ENCODE peak calls at places on chromosomes 5 and 9, in ten cellular contexts. Y is midbrain, P is T-helper 2 cell, C is pons, S is GM23338, Z is astrocyte, L is Ammon's horn, W is NCI-H1417, X is SHP77, R is right lobe of liver. M is an unnamed sample.

GRCh38 chr5:156680845-156681244 is 169.2 kb upstream of the PPP1R2B start:
- DNase-seq in Y (no peak), P (no peak), C (no peak), S (no peak), Z (no peak), L (no peak), W (no peak), X (no peak), R (no peak), M (no peak)

GRCh38 chr5:139058121-139058520 is 140.0 kb downstream of the SIL1 start:
- DNase-seq in Y (no peak), P (no peak), C (no peak), S (no peak), Z (peak; percentile 73), L (no peak), W (no peak), X (no peak), R (no peak), M (no peak)

GRCh38 chr5:91301459-91301858 is 81.7 kb downstream of the ARRDC3 start:
- DNase-seq in Y (no peak), P (no peak), C (no peak), S (no peak), Z (no peak), L (no peak), W (no peak), X (no peak), R (no peak), M (no peak)

GRCh38 chr5:122156724-122157325 is 27.5 kb downstream of the ZNF474 start:
- DNase-seq in Y (peak; percentile 44), P (no peak), C (peak; percentile 53), S (peak; percentile 65), Z (peak; percentile 39), L (peak; percentile 35), W (peak; percentile 42), X (peak; percentile 27), R (no peak), M (peak; percentile 0)

GRCh38 chr5:156295434-156295833 is 31.5 kb upstream of the SGCD start:
- DNase-seq in Y (no peak), P (no peak), C (no peak), S (no peak), Z (no peak), L (no peak), W (no peak), X (no peak), R (no peak), M (no peak)

GRCh38 chr9:127176631-127177030 is 54.2 kb upstream of the ANGPTL2 start:
- DNase-seq in Y (no peak), P (no peak), C (no peak), S (no peak), Z (no peak), L (no peak), W (no peak), X (no peak), R (no peak), M (no peak)

GRCh38 chr9:78791779-78792178 is 494.9 kb downstream of the PSAT1 start:
- DNase-seq in Y (no peak), P (no peak), C (no peak), S (no peak), Z (no peak), L (no peak), W (no peak), X (no peak), R (no peak), M (no peak)

GRCh38 chr5:93017854-93018253 is 563.2 kb downstream of the NR2F1-AS1 start:
- DNase-seq in Y (no peak), P (no peak), C (no peak), S (no peak), Z (peak; percentile 84), L (no peak), W (no peak), X (no peak), R (no peak), M (no peak)

GRCh38 chr5:126358525-126358924 is 64.7 kb upstream of the GRAMD2B start:
- DNase-seq in Y (no peak), P (no peak), C (no peak), S (no peak), Z (peak; percentile 57), L (no peak), W (peak; percentile 18), X (no peak), R (no peak), M (no peak)

GRCh38 chr5:163506726-163507125 is 1.3 kb downstream of the MAT2B start:
- DNase-seq in Y (peak; percentile 8), P (no peak), C (peak; percentile 17), S (no peak), Z (peak; percentile 64), L (no peak), W (peak; percentile 2), X (no peak), R (no peak), M (no peak)

GRCh38 chr5:93884254-93884653 is 142.9 kb upstream of the POU5F2 start:
- DNase-seq in Y (no peak), P (no peak), C (no peak), S (no peak), Z (no peak), L (no peak), W (peak; percentile 28), X (no peak), R (no peak), M (no peak)

GRCh38 chr9:2700398-2700797 is 16.9 kb upstream of the KCNV2 start:
- DNase-seq in Y (no peak), P (no peak), C (no peak), S (no peak), Z (no peak), L (no peak), W (no peak), X (no peak), R (no peak), M (no peak)

GRCh38 chr9:35814106-35814840 is 569 bp downstream of the HINT2 start:
- DNase-seq in Y (peak; percentile 74), P (peak; percentile 11), C (peak; percentile 65), S (peak; percentile 87), Z (peak; percentile 20), L (peak; percentile 73), W (peak; percentile 73), X (peak; percentile 12), R (peak; percentile 81), M (peak; percentile 29)

GRCh38 chr5:94544784-94545318 is 73.6 kb downstream of the KIAA0825 start:
- DNase-seq in Y (no peak), P (no peak), C (no peak), S (no peak), Z (no peak), L (peak; percentile 8), W (no peak), X (peak; percentile 47), R (no peak), M (no peak)

GRCh38 chr5:54062958-54063357 is 247.4 kb downstream of the ARL15 start:
- DNase-seq in Y (no peak), P (no peak), C (no peak), S (no peak), Z (peak; percentile 87), L (peak; percentile 11), W (no peak), X (no peak), R (no peak), M (no peak)

GRCh38 chr9:78011037-78011436 is 20.6 kb downstream of the GNAQ start:
- DNase-seq in Y (no peak), P (no peak), C (no peak), S (no peak), Z (no peak), L (no peak), W (no peak), X (no peak), R (no peak), M (peak; percentile 47)

GRCh38 chr5:27814211-27814610 is 775.8 kb upstream of the CDH9 start:
- DNase-seq in Y (no peak), P (no peak), C (no peak), S (no peak), Z (no peak), L (no peak), W (no peak), X (no peak), R (no peak), M (no peak)

GRCh38 chr5:138654281-138654867 is 79.2 kb upstream of the HSPA9 start:
- DNase-seq in Y (no peak), P (peak; percentile 51), C (no peak), S (no peak), Z (peak; percentile 76), L (no peak), W (no peak), X (no peak), R (no peak), M (no peak)

GRCh38 chr9:6959275-6960000 is 201.7 kb downstream of the KDM4C start:
- DNase-seq in Y (no peak), P (no peak), C (no peak), S (no peak), Z (no peak), L (no peak), W (peak; percentile 4), X (no peak), R (no peak), M (peak; percentile 12)

GRCh38 chr9:94860678-94861588 is 134.4 kb downstream of the AOPEP start:
- DNase-seq in Y (no peak), P (peak; percentile 20), C (no peak), S (no peak), Z (peak; percentile 100), L (no peak), W (no peak), X (peak; percentile 90), R (peak; percentile 82), M (peak; percentile 82)

GRCh38 chr9:33906769-33907168 is 89.8 kb downstream of the UBE2R2 start:
- DNase-seq in Y (no peak), P (no peak), C (no peak), S (no peak), Z (no peak), L (no peak), W (no peak), X (no peak), R (no peak), M (no peak)

GRCh38 chr5:170626507-170627150 is 122.8 kb downstream of the KCNIP1 start:
- DNase-seq in Y (no peak), P (no peak), C (no peak), S (no peak), Z (no peak), L (no peak), W (no peak), X (no peak), R (no peak), M (no peak)

GRCh38 chr9:128265348-128265847 is 10.4 kb downstream of the GOLGA2 start:
- DNase-seq in Y (no peak), P (no peak), C (no peak), S (no peak), Z (no peak), L (no peak), W (no peak), X (no peak), R (no peak), M (no peak)

GRCh38 chr5:179607449-179607931 is 16.0 kb downstream of the HNRNPH1 start:
- DNase-seq in Y (peak; percentile 10), P (no peak), C (peak; percentile 52), S (no peak), Z (no peak), L (peak; percentile 76), W (no peak), X (no peak), R (no peak), M (no peak)

GRCh38 chr9:98951967-98952366 is 8.3 kb downstream of the COL15A1 start:
- DNase-seq in Y (no peak), P (no peak), C (no peak), S (no peak), Z (no peak), L (no peak), W (no peak), X (no peak), R (no peak), M (no peak)

GRCh38 chr9:121650220-121651013 is 1.0 kb upstream of the DAB2IP start:
- DNase-seq in Y (peak; percentile 14), P (no peak), C (no peak), S (peak; percentile 93), Z (peak; percentile 38), L (peak; percentile 51), W (peak; percentile 97), X (peak; percentile 65), R (no peak), M (peak; percentile 80)

GRCh38 chr9:98701576-98701975 is 7.2 kb downstream of the GABBR2 start:
- DNase-seq in Y (no peak), P (no peak), C (no peak), S (no peak), Z (no peak), L (no peak), W (no peak), X (no peak), R (no peak), M (no peak)

GRCh38 chr9:16901589-16901988 is 31.1 kb upstream of the BNC2 start:
- DNase-seq in Y (no peak), P (no peak), C (no peak), S (no peak), Z (peak; percentile 25), L (no peak), W (no peak), X (no peak), R (no peak), M (no peak)